ENCODE peak calls at places on chromosome X, in nine cellular contexts. One of them, this sample, is unnamed.
A peak's percentile ranks its signal among the peaks of the same experiment; 100 is the strongest.

GRCh38 chrX:39874202-39874816 is 223.4 kb downstream of the BCOR start:
- DNase-seq in uterus: no peak
- DNase-seq in left ventricle myocardium inferior: no peak
- DNase-seq in fibroblast of mammary gland: no peak
- DNase-seq in choroid plexus epithelial cell: no peak
- DNase-seq in kidney: no peak
- DNase-seq in HCT116: no peak
- DNase-seq in stomach: no peak
- DNase-seq in astrocyte of the spinal cord: no peak
- DNase-seq in this sample: no peak

GRCh38 chrX:30957753-30958152 is 68.7 kb upstream of the TAB3 start:
- DNase-seq in uterus: no peak
- DNase-seq in left ventricle myocardium inferior: no peak
- DNase-seq in fibroblast of mammary gland: peak; percentile 35
- DNase-seq in choroid plexus epithelial cell: peak; percentile 60
- DNase-seq in kidney: no peak
- DNase-seq in HCT116: no peak
- DNase-seq in stomach: no peak
- DNase-seq in astrocyte of the spinal cord: peak; percentile 12
- DNase-seq in this sample: peak; percentile 54

GRCh38 chrX:41721590-41721989 is 2.4 kb upstream of the GPR82 start:
- DNase-seq in uterus: no peak
- DNase-seq in left ventricle myocardium inferior: no peak
- DNase-seq in fibroblast of mammary gland: no peak
- DNase-seq in choroid plexus epithelial cell: no peak
- DNase-seq in kidney: no peak
- DNase-seq in HCT116: no peak
- DNase-seq in stomach: no peak
- DNase-seq in astrocyte of the spinal cord: no peak
- DNase-seq in this sample: no peak

GRCh38 chrX:136879001-136879667 is 1.4 kb downstream of the RBMX start:
- DNase-seq in uterus: no peak
- DNase-seq in left ventricle myocardium inferior: no peak
- DNase-seq in fibroblast of mammary gland: peak; percentile 11
- DNase-seq in choroid plexus epithelial cell: peak; percentile 28
- DNase-seq in kidney: no peak
- DNase-seq in HCT116: no peak
- DNase-seq in stomach: no peak
- DNase-seq in astrocyte of the spinal cord: no peak
- DNase-seq in this sample: peak; percentile 23

GRCh38 chrX:7334253-7334935 is 186.4 kb upstream of the PUDP start:
- DNase-seq in uterus: no peak
- DNase-seq in left ventricle myocardium inferior: no peak
- DNase-seq in fibroblast of mammary gland: peak; percentile 89
- DNase-seq in choroid plexus epithelial cell: peak; percentile 72
- DNase-seq in kidney: no peak
- DNase-seq in HCT116: no peak
- DNase-seq in stomach: no peak
- DNase-seq in astrocyte of the spinal cord: peak; percentile 77
- DNase-seq in this sample: peak; percentile 57

GRCh38 chrX:130186645-130187044 is 14.9 kb downstream of the RAB33A start:
- DNase-seq in uterus: no peak
- DNase-seq in left ventricle myocardium inferior: no peak
- DNase-seq in fibroblast of mammary gland: no peak
- DNase-seq in choroid plexus epithelial cell: no peak
- DNase-seq in kidney: no peak
- DNase-seq in HCT116: no peak
- DNase-seq in stomach: no peak
- DNase-seq in astrocyte of the spinal cord: no peak
- DNase-seq in this sample: no peak

GRCh38 chrX:136954930-136955329 is 74.4 kb upstream of the RBMX start:
- DNase-seq in uterus: no peak
- DNase-seq in left ventricle myocardium inferior: no peak
- DNase-seq in fibroblast of mammary gland: peak; percentile 55
- DNase-seq in choroid plexus epithelial cell: peak; percentile 66
- DNase-seq in kidney: no peak
- DNase-seq in HCT116: peak; percentile 0
- DNase-seq in stomach: no peak
- DNase-seq in astrocyte of the spinal cord: peak; percentile 44
- DNase-seq in this sample: peak; percentile 61

GRCh38 chrX:109871489-109871888 is 131.4 kb upstream of the TMEM164 start:
- DNase-seq in uterus: no peak
- DNase-seq in left ventricle myocardium inferior: no peak
- DNase-seq in fibroblast of mammary gland: no peak
- DNase-seq in choroid plexus epithelial cell: no peak
- DNase-seq in kidney: no peak
- DNase-seq in HCT116: no peak
- DNase-seq in stomach: no peak
- DNase-seq in astrocyte of the spinal cord: no peak
- DNase-seq in this sample: no peak

GRCh38 chrX:23904096-23904495 is 3.6 kb downstream of the APOO start:
- DNase-seq in uterus: no peak
- DNase-seq in left ventricle myocardium inferior: no peak
- DNase-seq in fibroblast of mammary gland: peak; percentile 69
- DNase-seq in choroid plexus epithelial cell: peak; percentile 70
- DNase-seq in kidney: no peak
- DNase-seq in HCT116: no peak
- DNase-seq in stomach: no peak
- DNase-seq in astrocyte of the spinal cord: peak; percentile 13
- DNase-seq in this sample: peak; percentile 74

GRCh38 chrX:433771-434170 is 47.1 kb upstream of the PPP2R3B start:
- DNase-seq in uterus: no peak
- DNase-seq in left ventricle myocardium inferior: no peak
- DNase-seq in fibroblast of mammary gland: no peak
- DNase-seq in choroid plexus epithelial cell: no peak
- DNase-seq in kidney: peak; percentile 66
- DNase-seq in HCT116: no peak
- DNase-seq in stomach: no peak
- DNase-seq in astrocyte of the spinal cord: no peak
- DNase-seq in this sample: no peak

GRCh38 chrX:12360389-12360788 is 222.1 kb downstream of the FRMPD4 start:
- DNase-seq in uterus: no peak
- DNase-seq in left ventricle myocardium inferior: no peak
- DNase-seq in fibroblast of mammary gland: peak; percentile 75
- DNase-seq in choroid plexus epithelial cell: peak; percentile 16
- DNase-seq in kidney: no peak
- DNase-seq in HCT116: no peak
- DNase-seq in stomach: no peak
- DNase-seq in astrocyte of the spinal cord: peak; percentile 45
- DNase-seq in this sample: peak; percentile 70

GRCh38 chrX:79259073-79259689 is 108.0 kb downstream of the ITM2A start:
- DNase-seq in uterus: no peak
- DNase-seq in left ventricle myocardium inferior: no peak
- DNase-seq in fibroblast of mammary gland: peak; percentile 14
- DNase-seq in choroid plexus epithelial cell: peak; percentile 4
- DNase-seq in kidney: no peak
- DNase-seq in HCT116: no peak
- DNase-seq in stomach: no peak
- DNase-seq in astrocyte of the spinal cord: no peak
- DNase-seq in this sample: peak; percentile 11

GRCh38 chrX:79268788-79269187 is 98.3 kb downstream of the ITM2A start:
- DNase-seq in uterus: no peak
- DNase-seq in left ventricle myocardium inferior: no peak
- DNase-seq in fibroblast of mammary gland: peak; percentile 7
- DNase-seq in choroid plexus epithelial cell: no peak
- DNase-seq in kidney: no peak
- DNase-seq in HCT116: no peak
- DNase-seq in stomach: no peak
- DNase-seq in astrocyte of the spinal cord: no peak
- DNase-seq in this sample: peak; percentile 3

GRCh38 chrX:3403748-3404147 is 57.3 kb upstream of the MXRA5 start:
- DNase-seq in uterus: no peak
- DNase-seq in left ventricle myocardium inferior: no peak
- DNase-seq in fibroblast of mammary gland: peak; percentile 53
- DNase-seq in choroid plexus epithelial cell: peak; percentile 1
- DNase-seq in kidney: no peak
- DNase-seq in HCT116: no peak
- DNase-seq in stomach: no peak
- DNase-seq in astrocyte of the spinal cord: no peak
- DNase-seq in this sample: no peak

GRCh38 chrX:118499295-118499694 is 3.7 kb downstream of the DOCK11 start:
- DNase-seq in uterus: no peak
- DNase-seq in left ventricle myocardium inferior: no peak
- DNase-seq in fibroblast of mammary gland: no peak
- DNase-seq in choroid plexus epithelial cell: no peak
- DNase-seq in kidney: no peak
- DNase-seq in HCT116: no peak
- DNase-seq in stomach: no peak
- DNase-seq in astrocyte of the spinal cord: no peak
- DNase-seq in this sample: no peak

GRCh38 chrX:34826964-34827363 is 115.6 kb upstream of the FAM47B start:
- DNase-seq in uterus: no peak
- DNase-seq in left ventricle myocardium inferior: no peak
- DNase-seq in fibroblast of mammary gland: no peak
- DNase-seq in choroid plexus epithelial cell: no peak
- DNase-seq in kidney: no peak
- DNase-seq in HCT116: no peak
- DNase-seq in stomach: no peak
- DNase-seq in astrocyte of the spinal cord: no peak
- DNase-seq in this sample: no peak

DNA sequence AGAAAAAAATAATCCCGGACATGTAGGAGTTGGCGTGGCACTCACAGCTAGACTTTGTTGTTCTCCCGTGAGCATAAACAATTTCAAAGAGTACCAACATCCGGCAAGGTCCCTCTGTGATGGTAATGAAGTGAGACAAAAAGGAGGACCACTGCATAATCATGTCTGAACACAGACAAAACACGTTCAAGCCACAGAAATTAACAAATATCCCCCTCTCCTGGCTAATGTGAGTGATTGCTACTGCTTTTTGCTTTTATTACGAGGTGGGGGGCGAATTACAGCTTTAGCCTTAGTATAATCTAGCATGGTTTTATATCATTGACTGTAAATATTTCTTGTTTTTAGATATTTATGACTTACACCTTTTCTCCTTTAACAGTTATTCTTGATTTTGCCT is 118.5 kb downstream of the PLS3 start:
- DNase-seq in uterus: no peak
- DNase-seq in left ventricle myocardium inferior: no peak
- DNase-seq in fibroblast of mammary gland: peak; percentile 46
- DNase-seq in choroid plexus epithelial cell: peak; percentile 59
- DNase-seq in kidney: no peak
- DNase-seq in HCT116: peak; percentile 7
- DNase-seq in stomach: no peak
- DNase-seq in astrocyte of the spinal cord: peak; percentile 41
- DNase-seq in this sample: peak; percentile 53
- TF ChIP-seq CTCF in uterus: peak; percentile 20
- TF ChIP-seq CTCF in left ventricle myocardium inferior: peak; percentile 50
- TF ChIP-seq CTCF in fibroblast of mammary gland: peak; percentile 56
- TF ChIP-seq CTCF in choroid plexus epithelial cell: peak; percentile 56
- TF ChIP-seq CTCF in kidney: no peak
- TF ChIP-seq CTCF in HCT116: peak; percentile 51
- TF ChIP-seq CTCF in stomach: no peak
- TF ChIP-seq CTCF in astrocyte of the spinal cord: peak; percentile 52
- TF ChIP-seq CTCF in this sample: peak; percentile 49

GRCh38 chrX:101932249-101932570 is 383 bp upstream of the ZMAT1 start:
- DNase-seq in uterus: no peak
- DNase-seq in left ventricle myocardium inferior: no peak
- DNase-seq in fibroblast of mammary gland: no peak
- DNase-seq in choroid plexus epithelial cell: no peak
- DNase-seq in kidney: no peak
- DNase-seq in HCT116: no peak
- DNase-seq in stomach: no peak
- DNase-seq in astrocyte of the spinal cord: no peak
- DNase-seq in this sample: no peak
- H3K4me3 ChIP-seq in uterus: no peak overlapping the region
- H3K4me3 ChIP-seq in left ventricle myocardium inferior: peak overlapping the region; percentile 83
- H3K4me3 ChIP-seq in fibroblast of mammary gland: no peak overlapping the region
- H3K4me3 ChIP-seq in choroid plexus epithelial cell: peak overlapping the region; percentile 53
- H3K4me3 ChIP-seq in kidney: no peak overlapping the region
- H3K4me3 ChIP-seq in HCT116: no peak overlapping the region
- H3K4me3 ChIP-seq in stomach: peak overlapping the region; percentile 69
- H3K4me3 ChIP-seq in astrocyte of the spinal cord: peak overlapping the region; percentile 42
- H3K4me3 ChIP-seq in this sample: peak overlapping the region; percentile 44

GRCh38 chrX:153662266-153662665 is 11.3 kb downstream of the PNCK start:
- DNase-seq in uterus: no peak
- DNase-seq in left ventricle myocardium inferior: peak; percentile 43
- DNase-seq in fibroblast of mammary gland: peak; percentile 22
- DNase-seq in choroid plexus epithelial cell: peak; percentile 39
- DNase-seq in kidney: peak; percentile 80
- DNase-seq in HCT116: peak; percentile 51
- DNase-seq in stomach: peak; percentile 63
- DNase-seq in astrocyte of the spinal cord: no peak
- DNase-seq in this sample: peak; percentile 35
- TF ChIP-seq CTCF in uterus: no peak
- TF ChIP-seq CTCF in left ventricle myocardium inferior: peak; percentile 59
- TF ChIP-seq CTCF in fibroblast of mammary gland: peak; percentile 27
- TF ChIP-seq CTCF in choroid plexus epithelial cell: peak; percentile 59
- TF ChIP-seq CTCF in kidney: peak; percentile 38
- TF ChIP-seq CTCF in HCT116: peak; percentile 61
- TF ChIP-seq CTCF in stomach: peak; percentile 16
- TF ChIP-seq CTCF in astrocyte of the spinal cord: peak; percentile 41
- TF ChIP-seq CTCF in this sample: peak; percentile 38

DNA sequence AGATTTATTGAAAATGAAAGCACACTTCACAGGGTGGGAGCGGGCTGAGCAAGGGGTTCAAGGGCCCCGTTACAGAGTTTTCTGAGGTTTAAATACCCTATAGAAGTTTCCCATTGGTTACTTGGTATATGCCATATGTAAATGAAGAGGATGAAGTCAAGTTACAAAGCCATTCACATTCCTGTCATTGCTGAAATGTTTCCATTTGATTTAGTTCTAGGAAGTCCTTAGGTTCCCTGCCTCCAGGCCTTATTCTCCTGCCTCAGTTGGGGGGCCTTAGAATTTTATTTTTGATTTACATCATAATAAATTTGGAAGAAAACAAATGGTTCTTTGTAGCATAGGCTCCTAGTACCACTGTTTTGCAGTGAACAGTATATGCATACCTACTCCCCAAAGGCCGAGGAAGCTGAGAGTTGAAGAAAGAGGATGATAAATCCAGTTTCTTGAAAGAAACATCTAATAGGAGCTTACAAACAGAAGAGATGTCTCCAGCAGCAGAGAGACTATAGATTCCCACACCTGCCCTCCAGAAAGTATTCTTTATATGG is 31.8 kb downstream of the SERTM2 start:
- DNase-seq in uterus: no peak
- DNase-seq in left ventricle myocardium inferior: no peak
- DNase-seq in fibroblast of mammary gland: no peak
- DNase-seq in choroid plexus epithelial cell: peak; percentile 3
- DNase-seq in kidney: no peak
- DNase-seq in HCT116: no peak
- DNase-seq in stomach: no peak
- DNase-seq in astrocyte of the spinal cord: no peak
- DNase-seq in this sample: no peak
- H3K4me3 ChIP-seq in uterus: no peak overlapping the region
- H3K4me3 ChIP-seq in left ventricle myocardium inferior: no peak overlapping the region
- H3K4me3 ChIP-seq in fibroblast of mammary gland: no peak overlapping the region
- H3K4me3 ChIP-seq in choroid plexus epithelial cell: no peak overlapping the region
- H3K4me3 ChIP-seq in kidney: no peak overlapping the region
- H3K4me3 ChIP-seq in HCT116: no peak overlapping the region
- H3K4me3 ChIP-seq in stomach: no peak overlapping the region
- H3K4me3 ChIP-seq in astrocyte of the spinal cord: no peak overlapping the region
- H3K4me3 ChIP-seq in this sample: no peak overlapping the region